ENCODE peak calls at places on chromosomes 7 and 10, in eight cellular contexts. A is aorta; N is foreskin fibroblast; Q is hepatocyte; P is transverse colon; T is fibroblast of the aortic adventitia; D is iPS DF 6.9; U is naive thymus-derived CD4-positive, alpha-beta T cell. K is an unnamed sample.

GRCh38 chr10:50550291-50550839 is 73.4 kb downstream of the SGMS1 start:
- DNase-seq in U (no peak), Q (peak), N (no peak), P (no peak), D (no peak), T (peak), A (no peak), K (no peak)

GRCh38 chr10:94459385-94459784 is 57.0 kb downstream of the TBC1D12 start:
- DNase-seq in D (no peak), U (no peak), P (no peak), Q (no peak), N (no peak), T (no peak), A (no peak), K (no peak)

GRCh38 chr10:89217057-89217990 is 10.2 kb upstream of the CH25H start:
- DNase-seq in N (peak), A (no peak), T (peak), P (peak), Q (peak), U (peak), D (no peak), K (no peak)

GRCh38 chr7:134701272-134701671 is 54.6 kb downstream of the BPGM start:
- DNase-seq in P (no peak), N (peak), A (no peak), T (peak), Q (no peak), D (peak), U (peak), K (no peak)

GRCh38 chr10:133109736-133110532 is 22.2 kb downstream of the ADGRA1 start:
- DNase-seq in T (no peak), D (no peak), Q (peak), A (no peak), U (no peak), N (no peak), P (no peak), K (no peak)

GRCh38 chr10:98303569-98303968 is 35.6 kb upstream of the LOXL4 start:
- DNase-seq in N (no peak), P (no peak), U (no peak), Q (no peak), T (no peak), D (no peak), A (no peak), K (no peak)

GRCh38 chr10:49183596-49184542 is 4.3 kb downstream of the TMEM273 start:
- DNase-seq in Q (no peak), T (no peak), A (peak), D (no peak), N (no peak), U (no peak), P (no peak), K (no peak)

GRCh38 chr7:148185050-148185449 is 405.5 kb upstream of the C7orf33 start:
- DNase-seq in D (no peak), T (no peak), A (no peak), N (no peak), P (no peak), U (no peak), Q (peak), K (no peak)

GRCh38 chr7:27179503-27180430 is 5.3 kb downstream of the HOXA11 start:
- DNase-seq in N (peak), D (no peak), U (peak), T (peak), Q (peak), P (peak), A (peak), K (no peak)

GRCh38 chr7:158302274-158303070 is 285.2 kb downstream of the PTPRN2 start:
- DNase-seq in N (no peak), U (no peak), Q (no peak), A (no peak), D (no peak), T (no peak), P (no peak), K (no peak)

GRCh38 chr7:142349670-142350405 is 92.0 kb upstream of the PRSS58 start:
- DNase-seq in P (no peak), Q (no peak), U (no peak), T (no peak), A (no peak), N (no peak), D (no peak), K (no peak)

GRCh38 chr7:52005613-52006012 is 689.0 kb upstream of the COBL start:
- DNase-seq in Q (no peak), D (no peak), N (no peak), T (no peak), U (no peak), A (no peak), P (no peak), K (no peak)

GRCh38 chr7:84669177-84669732 is 474.7 kb upstream of the SEMA3A start:
- DNase-seq in U (no peak), Q (no peak), D (no peak), T (no peak), A (no peak), N (no peak), P (no peak), K (no peak)

GRCh38 chr10:14782691-14783363 is 8.1 kb upstream of the FAM107B start:
- DNase-seq in D (no peak), U (no peak), A (no peak), T (no peak), N (no peak), Q (peak), P (peak), K (no peak)

GRCh38 chr7:41792099-41792498 is 89.2 kb upstream of the INHBA start:
- DNase-seq in P (no peak), N (peak), A (no peak), U (no peak), D (no peak), Q (no peak), T (peak), K (no peak)

GRCh38 chr7:27163776-27164380 is 1.5 kb downstream of the HOXA9 start:
- DNase-seq in T (no peak), U (no peak), N (no peak), A (peak), P (no peak), D (no peak), Q (no peak), K (no peak)

GRCh38 chr10:52746169-52746568 is 26.4 kb downstream of the MBL2 start:
- DNase-seq in D (no peak), U (no peak), Q (no peak), N (no peak), A (no peak), P (no peak), T (peak), K (no peak)

GRCh38 chr10:116098411-116099019 is 174.5 kb downstream of the GFRA1 start:
- DNase-seq in D (no peak), N (no peak), P (no peak), Q (peak), A (no peak), T (no peak), U (no peak), K (no peak)

GRCh38 chr7:18495412-18496335 is at the start of gene HDAC9:
- DNase-seq in Q (peak), D (peak), U (no peak), T (peak), P (peak), N (peak), A (peak), K (no peak)

GRCh38 chr10:91410638-91411367 is 659 bp downstream of the HECTD2 start:
- DNase-seq in N (peak), P (no peak), A (peak), Q (peak), T (peak), U (peak), D (no peak), K (no peak)

GRCh38 chr10:34801066-34801738 is 13.9 kb downstream of the PARD3 start:
- DNase-seq in N (no peak), P (peak), T (peak), D (no peak), U (no peak), A (no peak), Q (no peak), K (no peak)

GRCh38 chr7:120949393-120949799 is 1.2 kb upstream of the ING3 start:
- DNase-seq in P (no peak), N (no peak), D (no peak), A (no peak), T (no peak), Q (no peak), U (no peak), K (no peak)

GRCh38 chr7:133514551-133514950 is 261.7 kb downstream of the EXOC4 start:
- DNase-seq in A (no peak), Q (no peak), P (no peak), T (no peak), N (no peak), D (no peak), U (no peak), K (no peak)

GRCh38 chr10:74433993-74434392 is 283.0 kb downstream of the ADK start:
- DNase-seq in P (no peak), U (no peak), D (no peak), N (no peak), A (no peak), Q (no peak), T (peak), K (no peak)

GRCh38 chr10:71547841-71548493 is 151.2 kb downstream of the CDH23 start:
- DNase-seq in N (peak), T (peak), Q (peak), P (no peak), D (no peak), U (no peak), A (peak), K (no peak)

GRCh38 chr10:91708174-91708861 is 75.4 kb upstream of the PPP1R3C start:
- DNase-seq in P (no peak), U (no peak), A (no peak), D (no peak), Q (no peak), N (no peak), T (no peak), K (no peak)

GRCh38 chr10:102492344-102492939 is 10.1 kb downstream of the ACTR1A start:
- DNase-seq in T (no peak), P (no peak), D (no peak), A (peak), U (no peak), Q (no peak), N (no peak), K (no peak)

GRCh38 chr7:57769131-57769530 is 319.2 kb downstream of the ZNF716 start:
- DNase-seq in Q (no peak), D (no peak), T (no peak), P (no peak), N (no peak), U (no peak), A (no peak), K (no peak)

GRCh38 chr7:105032553-105033214 is 18.7 kb downstream of the KMT2E start:
- DNase-seq in T (no peak), A (no peak), Q (no peak), D (no peak), P (no peak), U (no peak), N (no peak), K (no peak)

GRCh38 chr10:13448216-13448615 is 80.6 kb downstream of the BEND7 start:
- DNase-seq in P (no peak), T (peak), N (peak), Q (no peak), U (no peak), A (no peak), D (no peak), K (no peak)

GRCh38 chr10:102835007-102835482 is 2.2 kb downstream of the CYP17A1 start:
- DNase-seq in Q (peak), A (peak), T (peak), N (peak), D (peak), P (peak), U (peak), K (peak)

GRCh38 chr10:114749545-114749944 is 72.0 kb upstream of the FHIP2A start:
- DNase-seq in P (no peak), A (no peak), N (no peak), Q (peak), T (no peak), D (no peak), U (no peak), K (no peak)

GRCh38 chr7:22348379-22348778 is 8.6 kb downstream of the RAPGEF5 start:
- DNase-seq in D (no peak), U (no peak), A (no peak), Q (peak), T (peak), N (peak), P (no peak), K (no peak)

GRCh38 chr10:132933308-132934042 is 8.9 kb downstream of the CFAP46 start:
- DNase-seq in T (no peak), U (no peak), P (no peak), Q (no peak), A (no peak), D (no peak), N (no peak), K (no peak)

GRCh38 chr7:142889825-142890224 is 4.3 kb upstream of the TRPV6 start:
- DNase-seq in T (no peak), P (no peak), U (no peak), D (no peak), A (no peak), N (no peak), Q (peak), K (no peak)

GRCh38 chr10:10855178-10855577 is 162.5 kb upstream of the CELF2 start:
- DNase-seq in N (no peak), D (no peak), Q (no peak), U (no peak), A (no peak), T (no peak), P (no peak), K (no peak)

GRCh38 chr7:151795168-151795754 is 81.7 kb downstream of the PRKAG2 start:
- DNase-seq in P (no peak), A (peak), N (no peak), Q (no peak), D (no peak), T (no peak), U (no peak), K (no peak)

GRCh38 chr7:154953006-154953684 is 49.8 kb downstream of the PAXIP1 start:
- DNase-seq in A (peak), P (peak), Q (peak), T (peak), U (peak), D (peak), N (peak), K (peak)

GRCh38 chr10:123150229-123150985 is 2.5 kb downstream of the HMX2 start:
- DNase-seq in P (no peak), D (no peak), N (no peak), A (no peak), Q (peak), U (no peak), T (no peak), K (no peak)

GRCh38 chr10:78314651-78315050 is 281.0 kb downstream of the RPS24 start:
- DNase-seq in N (no peak), P (no peak), T (no peak), A (no peak), D (no peak), Q (no peak), U (no peak), K (no peak)

GRCh38 chr10:35963685-35964084 is 321.6 kb upstream of the FZD8 start:
- DNase-seq in P (no peak), N (no peak), T (peak), D (no peak), A (no peak), Q (no peak), U (no peak), K (no peak)

GRCh38 chr10:35961501-35961900 is 319.4 kb upstream of the FZD8 start:
- DNase-seq in T (peak), N (no peak), D (no peak), Q (no peak), U (no peak), A (no peak), P (no peak), K (no peak)

GRCh38 chr10:35959103-35959740 is 317.1 kb upstream of the FZD8 start:
- DNase-seq in D (no peak), T (peak), P (no peak), N (no peak), Q (no peak), A (no peak), U (no peak), K (no peak)
- H3K4me3 ChIP-seq in D (no peak), T (no peak), P (no peak), N (no peak), Q (no peak), A (no peak), U (no peak), K (no peak)

DNA sequence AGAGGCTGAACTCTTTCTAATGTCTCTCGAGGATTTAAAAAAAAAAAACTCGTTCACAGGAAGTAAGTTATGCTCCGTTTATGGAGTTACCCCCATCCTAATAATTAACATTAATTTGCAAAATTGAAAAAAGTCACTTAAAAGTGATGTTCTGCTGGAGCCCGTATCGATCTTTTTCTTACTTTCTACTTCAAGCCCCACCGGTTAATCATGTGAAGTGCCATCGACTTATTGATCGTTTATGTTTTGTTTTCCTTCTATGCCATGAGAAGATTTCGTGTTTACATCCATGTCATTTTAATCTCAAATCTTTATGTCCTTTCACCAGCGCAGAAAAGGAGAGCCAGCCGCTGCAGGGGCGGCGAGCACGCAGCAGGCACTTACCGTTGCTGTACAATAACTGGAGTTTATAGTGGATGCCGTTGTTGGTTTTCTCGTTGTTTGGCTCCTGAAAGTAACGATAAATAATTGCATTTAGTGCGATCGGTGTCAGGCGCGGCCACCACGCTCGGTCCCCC is 1.5 kb downstream of the EBF3 start:
- DNase-seq in P (no peak), A (no peak), D (no peak), U (no peak), N (no peak), T (no peak), Q (no peak), K (no peak)
- H3K4me3 ChIP-seq in P (peak), A (peak), D (peak), U (peak), N (peak), T (peak), Q (peak), K (peak)

GRCh38 chr7:29805031-29805430 is 1.3 kb upstream of the WIPF3 start:
- DNase-seq in T (no peak), A (no peak), P (no peak), D (no peak), Q (no peak), N (no peak), U (no peak), K (no peak)

GRCh38 chr7:29806131-29806792 is at the start of gene WIPF3:
- DNase-seq in P (peak), T (no peak), N (no peak), A (peak), U (no peak), Q (peak), D (no peak), K (no peak)

GRCh38 chr7:29808075-29808786 is 1.9 kb downstream of the WIPF3 start:
- DNase-seq in Q (no peak), P (no peak), D (no peak), U (no peak), T (no peak), N (no peak), A (no peak), K (no peak)

GRCh38 chr7:29806793-29807178 is 478 bp downstream of the WIPF3 start:
- DNase-seq in N (no peak), A (no peak), P (peak), T (no peak), U (no peak), Q (no peak), D (no peak), K (no peak)

DNA sequence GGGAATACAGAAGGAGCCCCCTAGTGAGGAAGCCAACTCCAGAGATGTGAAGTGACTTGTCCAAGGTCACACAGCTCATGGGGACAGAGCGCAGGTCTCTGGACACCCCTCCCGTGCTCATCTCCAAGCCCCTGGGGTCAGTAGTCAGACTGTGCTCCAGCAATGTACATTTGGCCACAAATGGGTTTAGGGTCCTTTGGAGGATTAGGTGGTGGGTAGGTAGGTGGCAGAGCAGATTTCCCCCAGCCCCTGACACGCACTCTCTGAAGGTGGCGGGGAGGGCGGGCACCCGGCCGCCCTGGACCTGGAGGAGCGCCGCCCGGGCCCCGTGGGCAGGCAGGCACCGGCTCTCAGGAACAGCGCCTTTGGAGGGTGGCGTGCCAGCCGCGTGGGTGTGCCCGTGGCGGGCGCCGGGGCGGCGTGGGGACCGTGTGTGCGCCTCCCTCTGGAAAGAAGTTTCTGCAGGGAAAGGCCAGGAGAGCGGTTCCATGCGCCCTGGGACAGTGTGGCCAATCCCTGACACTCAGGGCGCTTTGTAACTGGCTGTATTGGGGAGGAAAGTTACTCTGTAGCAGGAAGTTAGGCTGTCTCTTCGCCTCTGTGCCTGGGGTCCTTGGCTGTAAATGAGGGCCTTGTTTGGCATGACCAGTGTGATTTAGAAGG is 1.0 kb downstream of the WIPF3 start:
- DNase-seq in T (no peak), D (no peak), Q (peak), A (no peak), P (peak), N (no peak), U (no peak), K (no peak)
- H3K4me3 ChIP-seq in T (no peak), D (peak), Q (peak), A (peak), P (peak), N (no peak), U (no peak), K (no peak)

DNA sequence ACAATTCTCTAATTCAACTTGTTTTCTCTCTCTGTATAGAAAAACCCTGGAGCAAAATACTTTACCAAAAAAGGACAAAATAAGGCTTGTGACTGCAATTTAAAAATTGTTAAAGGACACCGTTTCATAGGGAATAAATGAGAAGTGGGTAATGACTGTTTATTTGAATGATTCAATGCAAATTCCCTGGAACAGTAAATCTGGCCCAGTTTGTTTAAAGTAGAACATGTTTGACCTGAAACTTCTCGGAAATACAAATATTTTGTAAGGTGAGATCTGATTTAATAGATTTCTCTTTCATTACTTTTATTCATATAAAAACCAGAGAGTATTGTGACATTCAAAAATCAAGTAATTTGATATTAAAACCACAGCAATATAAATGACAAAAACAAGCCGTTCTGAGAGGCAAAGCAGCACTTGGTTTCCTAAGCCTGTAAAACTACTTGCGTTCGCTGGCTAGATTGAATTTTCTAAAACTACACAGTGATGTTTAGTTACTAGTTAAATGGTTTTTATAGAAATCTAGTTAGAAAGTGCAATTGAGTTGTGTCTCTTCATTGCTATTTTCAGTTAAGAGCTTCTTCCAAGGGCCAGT is 76.8 kb upstream of the PITRM1 start:
- DNase-seq in D (no peak), A (no peak), P (no peak), N (no peak), U (no peak), Q (no peak), T (no peak), K (no peak)
- H3K4me3 ChIP-seq in D (no peak), A (no peak), P (no peak), N (peak), U (no peak), Q (no peak), T (no peak), K (no peak)

GRCh38 chr7:129824291-129825004 is 128.3 kb downstream of the UBE2H start:
- DNase-seq in T (no peak), A (no peak), D (no peak), U (no peak), N (no peak), P (no peak), Q (no peak), K (no peak)
- H3K4me3 ChIP-seq in T (peak), A (peak), D (peak), U (peak), N (peak), P (peak), Q (peak), K (peak)

GRCh38 chr7:150566572-150566971 is 618 bp upstream of the GIMAP4 start:
- DNase-seq in D (no peak), U (no peak), T (no peak), A (no peak), Q (no peak), P (no peak), N (no peak), K (no peak)

GRCh38 chr7:150566123-150566522 is 1.1 kb upstream of the GIMAP4 start:
- DNase-seq in A (no peak), D (no peak), Q (no peak), P (no peak), U (no peak), N (no peak), T (no peak), K (no peak)

GRCh38 chr7:150568714-150569113 is 1.5 kb downstream of the GIMAP4 start:
- DNase-seq in U (peak), N (no peak), T (no peak), P (no peak), Q (no peak), D (no peak), A (no peak), K (no peak)

GRCh38 chr7:150567846-150568245 is 656 bp downstream of the GIMAP4 start:
- DNase-seq in A (no peak), N (no peak), Q (no peak), T (no peak), P (no peak), U (peak), D (no peak), K (no peak)

GRCh38 chr7:150567168-150567567 is at the start of gene GIMAP4:
- DNase-seq in D (no peak), U (peak), Q (no peak), P (no peak), A (no peak), T (no peak), N (no peak), K (no peak)
- H3K4me3 ChIP-seq in D (no peak), U (peak), Q (no peak), P (peak), A (no peak), T (no peak), N (no peak), K (no peak)

K was measured in HFF-Myc.